ENCODE peak calls at places on chromosomes 7 and 10, in ten cellular contexts. N is tibial artery; J is amniotic epithelial cell; S is CD8-positive, alpha-beta T cell; Y is body of pancreas; Q is ovary; A is activated CD8-positive, alpha-beta memory T cell treated with anti-CD3 and anti-CD28 coated beads, Interleukin-2, amount 10 ng/mL, durations not matched to agents 7 days and 5 days; W is sciatic nerve; E is thoracic aorta; P is ecto neural progenitor cell. M is an unnamed sample.

GRCh38 chr10:49518982-49519578 is 19.8 kb downstream of the ERCC6 start:
- DNase-seq in N (no peak), J (peak), S (no peak), Y (peak), Q (no peak), A (peak), W (no peak), E (no peak), P (peak), M (no peak)

GRCh38 chr10:78438094-78438906 is 404.6 kb downstream of the RPS24 start:
- DNase-seq in N (peak), J (no peak), S (no peak), Y (no peak), Q (no peak), A (no peak), W (no peak), E (no peak), P (no peak), M (no peak)

GRCh38 chr10:77381750-77382149 is 255.9 kb downstream of the KCNMA1 start:
- DNase-seq in N (no peak), J (no peak), S (no peak), Y (no peak), Q (no peak), A (no peak), W (no peak), E (no peak), P (no peak), M (no peak)

GRCh38 chr7:104652434-104652833 is 324.0 kb downstream of the LHFPL3 start:
- DNase-seq in N (no peak), J (no peak), S (no peak), Y (no peak), Q (no peak), A (no peak), W (no peak), E (no peak), P (no peak), M (no peak)

GRCh38 chr7:90210925-90211324 is 615 bp upstream of the STEAP2 start:
- DNase-seq in N (no peak), J (no peak), S (no peak), Y (peak), Q (peak), A (no peak), W (no peak), E (no peak), P (no peak), M (no peak)

GRCh38 chr7:18262054-18262453 is 233.5 kb upstream of the HDAC9 start:
- DNase-seq in N (no peak), J (peak), S (no peak), Y (no peak), Q (no peak), A (no peak), W (no peak), E (no peak), P (no peak), M (no peak)

GRCh38 chr7:2750054-2750453 is 62.1 kb downstream of the AMZ1 start:
- DNase-seq in N (no peak), J (no peak), S (no peak), Y (no peak), Q (no peak), A (no peak), W (no peak), E (no peak), P (no peak), M (no peak)

GRCh38 chr7:30549933-30550493 is 44.7 kb upstream of the GARS1 start:
- DNase-seq in N (no peak), J (no peak), S (no peak), Y (peak), Q (no peak), A (no peak), W (no peak), E (no peak), P (no peak), M (no peak)

GRCh38 chr10:48550071-48550691 is 54.7 kb downstream of the ARHGAP22 start:
- DNase-seq in N (no peak), J (no peak), S (no peak), Y (no peak), Q (no peak), A (no peak), W (no peak), E (no peak), P (no peak), M (no peak)

GRCh38 chr10:103472005-103472404 is 7.0 kb downstream of the CALHM3 start:
- DNase-seq in N (no peak), J (no peak), S (no peak), Y (no peak), Q (no peak), A (no peak), W (no peak), E (no peak), P (no peak), M (no peak)

GRCh38 chr10:93436577-93436976 is 45.6 kb downstream of the MYOF start:
- DNase-seq in N (peak), J (peak), S (no peak), Y (peak), Q (peak), A (no peak), W (peak), E (peak), P (no peak), M (no peak)

GRCh38 chr7:53209129-53209528 is 173.7 kb downstream of the POM121L12 start:
- DNase-seq in N (no peak), J (no peak), S (no peak), Y (no peak), Q (no peak), A (no peak), W (no peak), E (no peak), P (no peak), M (no peak)

GRCh38 chr7:43647314-43647691 is 64.4 kb downstream of the STK17A start:
- DNase-seq in N (no peak), J (peak), S (no peak), Y (no peak), Q (no peak), A (no peak), W (no peak), E (no peak), P (peak), M (no peak)

GRCh38 chr10:33345236-33345635 is 10.8 kb upstream of the NRP1 start:
- DNase-seq in N (no peak), J (no peak), S (no peak), Y (no peak), Q (no peak), A (no peak), W (no peak), E (no peak), P (no peak), M (no peak)

GRCh38 chr10:108378779-108379178 is 1214.3 kb upstream of the SORCS1 start:
- DNase-seq in N (no peak), J (no peak), S (no peak), Y (no peak), Q (no peak), A (no peak), W (no peak), E (no peak), P (no peak), M (no peak)

GRCh38 chr10:107687702-107688101 is 523.2 kb upstream of the SORCS1 start:
- DNase-seq in N (no peak), J (no peak), S (no peak), Y (peak), Q (no peak), A (no peak), W (no peak), E (no peak), P (no peak), M (no peak)

GRCh38 chr10:101120884-101121660 is 10.0 kb upstream of the TLX1 start:
- DNase-seq in N (no peak), J (no peak), S (peak), Y (no peak), Q (no peak), A (peak), W (no peak), E (no peak), P (no peak), M (no peak)

GRCh38 chr7:80415114-80415513 is 96.8 kb downstream of the GNAT3 start:
- DNase-seq in N (no peak), J (peak), S (no peak), Y (no peak), Q (no peak), A (no peak), W (no peak), E (no peak), P (no peak), M (no peak)

GRCh38 chr10:91043173-91043910 is 122.5 kb upstream of the ANKRD1 start:
- DNase-seq in N (no peak), J (peak), S (no peak), Y (peak), Q (no peak), A (no peak), W (no peak), E (no peak), P (no peak), M (no peak)

GRCh38 chr7:919114-919442 is 35.4 kb downstream of the ADAP1 start:
- DNase-seq in N (peak), J (no peak), S (no peak), Y (no peak), Q (peak), A (peak), W (no peak), E (no peak), P (no peak), M (no peak)